ENCODE peak calls at places on chromosome 21, in four cellular contexts. I is GM12878, W is colonic mucosa, G is astrocyte. P is an unnamed sample. For H3K36me3, the result is how much of the 10 kb centered on the place peaks cover.

GRCh38 chr21:25871566-25871965 is 136.8 kb downstream of the GABPA start:
- DNase-seq in I (no peak), W (no peak), G (no peak), P (no peak)

GRCh38 chr21:17859661-17860060 is 40.5 kb upstream of the C21orf91 start:
- DNase-seq in I (no peak), G (no peak), W (no peak), P (no peak)

GRCh38 chr21:42527489-42528158 is 14.0 kb downstream of the SLC37A1 start:
- DNase-seq in W (no peak), G (no peak), I (peak), P (no peak)

GRCh38 chr21:42459065-42459430 is 37.0 kb downstream of the RSPH1 start:
- DNase-seq in W (no peak), I (no peak), G (no peak), P (no peak)

GRCh38 chr21:20425856-20426255 is 572.4 kb upstream of the NCAM2 start:
- DNase-seq in G (no peak), W (no peak), I (no peak), P (no peak)

GRCh38 chr21:42061195-42061865 is 9.8 kb upstream of the UMODL1 start:
- DNase-seq in G (no peak), W (peak), I (peak), P (no peak)

GRCh38 chr21:42107881-42108553 is 36.9 kb downstream of the UMODL1 start:
- DNase-seq in W (peak), G (peak), I (no peak), P (no peak)

GRCh38 chr21:16578912-16579311 is 849.1 kb downstream of the USP25 start:
- DNase-seq in G (peak), I (no peak), W (no peak), P (no peak)

GRCh38 chr21:25647632-25648031 is 8.6 kb downstream of the JAM2 start:
- DNase-seq in I (no peak), G (no peak), W (no peak), P (no peak)

GRCh38 chr21:42102063-42102462 is 30.9 kb downstream of the UMODL1 start:
- DNase-seq in G (peak), I (no peak), W (peak), P (peak)

GRCh38 chr21:28900481-28900880 is 92.2 kb downstream of the LTN1 start:
- DNase-seq in W (no peak), G (no peak), I (no peak), P (no peak)

GRCh38 chr21:17512245-17513213 is at the start of gene CXADR:
- DNase-seq in G (peak), I (no peak), W (peak), P (no peak)

GRCh38 chr21:42341776-42342542 is 8.8 kb downstream of the TFF2 start:
- DNase-seq in I (no peak), G (no peak), W (peak), P (no peak)

GRCh38 chr21:31684918-31685317 is 25.4 kb downstream of the SOD1 start:
- DNase-seq in I (no peak), W (no peak), G (no peak), P (no peak)

GRCh38 chr21:31688603-31689368 is 29.3 kb downstream of the SOD1 start:
- DNase-seq in I (no peak), W (no peak), G (no peak), P (no peak)

GRCh38 chr21:31683029-31683428 is 23.5 kb downstream of the SOD1 start:
- DNase-seq in G (no peak), W (no peak), I (no peak), P (no peak)

GRCh38 chr21:31687108-31687507 is 27.6 kb downstream of the SOD1 start:
- DNase-seq in I (no peak), W (no peak), G (no peak), P (no peak)

GRCh38 chr21:31686272-31686913 is 26.9 kb downstream of the SOD1 start:
- DNase-seq in I (no peak), W (no peak), G (no peak), P (no peak)
- H3K36me3 ChIP-seq in I (under half), W (under half), G (under half), P (under half)

GRCh38 chr21:37370152-37371040 is 3.8 kb downstream of the DYRK1A start:
- DNase-seq in I (no peak), G (peak), W (no peak), P (no peak)

GRCh38 chr21:37367301-37367757 is 756 bp downstream of the DYRK1A start:
- DNase-seq in W (no peak), G (no peak), I (no peak), P (no peak)

GRCh38 chr21:37367758-37368535 is 1.4 kb downstream of the DYRK1A start:
- DNase-seq in W (peak), G (peak), I (no peak), P (no peak)

GRCh38 chr21:37369307-37369854 is 2.8 kb downstream of the DYRK1A start:
- DNase-seq in I (no peak), G (no peak), W (no peak), P (no peak)

GRCh38 chr21:37368536-37369279 is 2.1 kb downstream of the DYRK1A start:
- DNase-seq in W (peak), G (peak), I (no peak), P (no peak)
- TF ChIP-seq CTCF in W (no peak), G (no peak), I (no peak), P (no peak)

GRCh38 chr21:43749686-43750262 is 26.3 kb downstream of the CSTB start:
- DNase-seq in G (no peak), W (no peak), I (no peak), P (no peak)

GRCh38 chr21:43750339-43751033 is 25.6 kb downstream of the CSTB start:
- DNase-seq in I (no peak), W (no peak), G (no peak), P (no peak)

GRCh38 chr21:43753439-43753799 is 22.7 kb downstream of the CSTB start:
- DNase-seq in I (no peak), W (no peak), G (no peak), P (no peak)

GRCh38 chr21:43752758-43753438 is 23.2 kb downstream of the CSTB start:
- DNase-seq in I (no peak), W (no peak), G (no peak), P (no peak)

GRCh38 chr21:43751955-43752591 is 24.0 kb downstream of the CSTB start:
- DNase-seq in I (no peak), G (no peak), W (no peak), P (no peak)
- H3K36me3 ChIP-seq in I (under half), G (under half), W (under half), P (under half)

GRCh38 chr21:15022608-15023261 is 42.1 kb downstream of the NRIP1 start:
- DNase-seq in I (no peak), G (no peak), W (no peak), P (no peak)
- TF ChIP-seq CTCF in I (no peak), G (peak), W (no peak), P (no peak)

GRCh38 chr21:39232926-39233325 is 49.7 kb upstream of the PSMG1 start:
- DNase-seq in G (peak), W (no peak), I (no peak), P (no peak)
- H3K36me3 ChIP-seq in G (under half), W (under half), I (under half), P (under half)

DNA sequence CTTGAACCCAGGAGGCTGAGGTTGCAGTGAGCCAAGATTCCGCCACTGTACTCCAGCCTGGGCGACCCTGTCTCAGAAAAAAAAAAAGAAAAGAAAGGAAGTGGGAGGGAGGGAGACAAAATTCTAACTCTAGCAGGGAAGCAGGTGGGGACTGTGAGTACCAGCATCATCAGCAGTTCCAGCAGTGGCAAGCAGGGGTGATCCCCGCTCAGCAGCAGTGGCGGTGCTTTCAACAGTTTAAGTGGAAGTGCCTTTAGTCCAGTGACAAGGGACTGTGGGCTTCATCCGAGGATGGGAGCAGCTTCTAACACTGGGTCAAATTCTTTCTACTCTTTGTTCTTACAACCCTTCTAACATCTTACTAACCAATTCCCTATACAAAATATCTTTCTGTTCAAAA is 858.1 kb upstream of the ADAMTS5 start:
- DNase-seq in G (no peak), I (no peak), W (no peak), P (no peak)
- TF ChIP-seq CTCF in G (no peak), I (no peak), W (no peak), P (no peak)

GRCh38 chr21:46352913-46353312 is 29.0 kb downstream of the PCNT start:
- DNase-seq in G (no peak), I (no peak), W (no peak), P (no peak)

GRCh38 chr21:46351476-46352155 is 27.7 kb downstream of the PCNT start:
- DNase-seq in I (no peak), G (no peak), W (no peak), P (no peak)

GRCh38 chr21:46350981-46351380 is 27.0 kb downstream of the PCNT start:
- DNase-seq in I (no peak), G (no peak), W (no peak), P (no peak)

GRCh38 chr21:46350571-46350970 is 26.6 kb downstream of the PCNT start:
- DNase-seq in G (no peak), I (no peak), W (no peak), P (no peak)

DNA sequence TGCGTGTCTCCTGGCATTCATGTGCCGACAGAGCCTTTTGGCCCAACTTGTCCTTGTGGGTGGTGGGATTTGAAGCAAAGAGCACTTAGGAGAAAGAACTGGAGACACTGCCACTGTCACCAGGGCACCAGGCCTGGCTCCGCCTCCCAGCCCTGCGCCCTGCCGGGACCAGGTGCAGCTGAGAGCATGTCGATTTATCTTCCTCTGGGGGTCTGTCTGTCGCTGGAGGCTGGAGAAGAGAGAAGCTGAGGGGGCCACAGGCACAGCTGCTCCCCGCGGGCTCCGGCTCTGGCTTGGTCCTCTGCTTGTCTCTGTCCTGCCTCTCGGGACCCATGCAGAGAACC is 28.2 kb downstream of the PCNT start:
- DNase-seq in W (no peak), G (no peak), I (no peak), P (no peak)
- H3K36me3 ChIP-seq in W (under half), G (under half), I (half or more), P (under half)

GRCh38 chr21:32499249-32500055 is 85.9 kb downstream of the TCP10L start:
- DNase-seq in I (no peak), G (peak), W (no peak), P (no peak)
- TF ChIP-seq CTCF in I (no peak), G (no peak), W (no peak), P (no peak)

DNA sequence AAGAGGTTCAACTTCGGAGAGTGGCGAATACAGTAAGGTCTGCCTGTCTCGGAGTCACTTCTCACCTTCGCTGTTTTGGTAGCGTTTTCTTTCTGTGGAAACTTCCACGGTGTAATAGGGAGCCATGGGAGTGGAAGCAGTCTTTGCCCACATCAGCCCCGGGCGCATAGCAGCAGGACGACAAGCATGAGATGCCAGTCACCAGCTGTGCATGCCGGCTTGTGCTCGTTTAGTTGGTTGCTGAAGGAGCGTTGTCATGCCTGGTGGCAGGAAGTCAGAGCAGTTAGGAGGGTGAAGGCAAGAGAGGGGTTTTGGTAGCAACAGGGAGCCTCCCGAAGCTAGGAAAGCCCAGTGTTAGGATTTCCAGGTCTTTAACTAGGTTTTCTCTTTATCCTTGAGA is 58.8 kb downstream of the MRPS6 start:
- DNase-seq in W (no peak), G (no peak), I (no peak), P (no peak)
- H3K36me3 ChIP-seq in W (under half), G (under half), I (under half), P (under half)